ENCODE peak calls at places on chromosomes 13 and 19, in ten cellular contexts. N, F, Q, C, J, O, V, P, A and B are unnamed samples.

GRCh38 chr13:25771641-25772478 is 280.0 kb downstream of the SHISA2 start:
- DNase-seq in Q (no peak), O (no peak), C (no peak), J (no peak), V (no peak), P (no peak), A (no peak), F (no peak), N (no peak), B (no peak)

GRCh38 chr19:19642506-19643157 is 825 bp downstream of the GMIP start:
- DNase-seq in J (no peak), N (peak), A (peak), O (no peak), C (no peak), V (peak), F (no peak), P (no peak), Q (peak), B (no peak)

GRCh38 chr13:111494641-111495040 is 174.2 kb downstream of the TEX29 start:
- DNase-seq in F (no peak), C (peak), A (no peak), P (no peak), J (no peak), Q (no peak), V (no peak), N (no peak), O (no peak), B (no peak)

GRCh38 chr19:38650911-38651584 is 3.6 kb downstream of the ACTN4 start:
- DNase-seq in P (no peak), J (peak), Q (no peak), O (no peak), V (no peak), N (peak), C (no peak), A (no peak), F (no peak), B (no peak)

GRCh38 chr13:42970824-42971669 is 21.0 kb downstream of the EPSTI1 start:
- DNase-seq in N (peak), O (peak), Q (no peak), C (no peak), P (no peak), V (peak), F (no peak), J (peak), A (peak), B (peak)

GRCh38 chr13:111130111-111130508 is 15.0 kb downstream of the ARHGEF7 start:
- DNase-seq in A (no peak), V (no peak), F (no peak), N (no peak), J (no peak), Q (no peak), C (no peak), P (no peak), O (no peak), B (no peak)

GRCh38 chr13:94329277-94329676 is 150.2 kb downstream of the DCT start:
- DNase-seq in P (no peak), O (no peak), A (no peak), N (no peak), Q (no peak), V (no peak), F (no peak), C (no peak), J (peak), B (no peak)

GRCh38 chr13:65914707-65915106 is 1315.4 kb downstream of the PCDH9 start:
- DNase-seq in C (no peak), O (no peak), F (no peak), J (peak), V (no peak), A (no peak), Q (no peak), N (no peak), P (no peak), B (no peak)

GRCh38 chr19:41995959-41996797 is 2.1 kb upstream of the ATP1A3 start:
- DNase-seq in C (no peak), Q (no peak), F (no peak), A (no peak), N (no peak), J (no peak), P (no peak), O (no peak), V (peak), B (no peak)

GRCh38 chr13:48573213-48573612 is 40.3 kb upstream of the RCBTB2 start:
- DNase-seq in C (no peak), N (no peak), F (no peak), V (no peak), P (no peak), Q (no peak), A (no peak), O (no peak), J (no peak), B (no peak)

GRCh38 chr19:10068205-10068604 is 17.9 kb upstream of the SHFL start:
- DNase-seq in Q (no peak), F (no peak), O (no peak), V (no peak), J (no peak), P (no peak), N (no peak), C (no peak), A (no peak), B (no peak)

GRCh38 chr13:30567072-30567471 is 50.6 kb upstream of the USPL1 start:
- DNase-seq in N (no peak), F (no peak), A (no peak), Q (no peak), C (no peak), J (no peak), O (no peak), P (no peak), V (no peak), B (no peak)

GRCh38 chr19:54411033-54411432 is 4.2 kb upstream of the TTYH1 start:
- DNase-seq in V (no peak), F (no peak), J (no peak), C (no peak), N (no peak), A (no peak), P (no peak), Q (no peak), O (no peak), B (no peak)

GRCh38 chr13:79338343-79338742 is 67.7 kb downstream of the RBM26 start:
- DNase-seq in A (no peak), P (no peak), V (no peak), C (no peak), Q (no peak), O (no peak), N (no peak), F (no peak), J (peak), B (no peak)

GRCh38 chr13:77619655-77620054 is 77.8 kb upstream of the SLAIN1 start:
- DNase-seq in P (no peak), V (no peak), Q (no peak), N (no peak), J (no peak), F (no peak), C (no peak), O (no peak), A (no peak), B (no peak)

GRCh38 chr13:77616027-77616426 is 80.5 kb downstream of the SCEL start:
- DNase-seq in P (no peak), A (no peak), N (no peak), J (no peak), C (no peak), O (no peak), F (no peak), Q (no peak), V (no peak), B (no peak)

GRCh38 chr13:77623797-77624196 is 73.7 kb upstream of the SLAIN1 start:
- DNase-seq in V (no peak), N (no peak), P (no peak), F (no peak), C (no peak), O (no peak), A (no peak), J (no peak), Q (no peak), B (no peak)

DNA sequence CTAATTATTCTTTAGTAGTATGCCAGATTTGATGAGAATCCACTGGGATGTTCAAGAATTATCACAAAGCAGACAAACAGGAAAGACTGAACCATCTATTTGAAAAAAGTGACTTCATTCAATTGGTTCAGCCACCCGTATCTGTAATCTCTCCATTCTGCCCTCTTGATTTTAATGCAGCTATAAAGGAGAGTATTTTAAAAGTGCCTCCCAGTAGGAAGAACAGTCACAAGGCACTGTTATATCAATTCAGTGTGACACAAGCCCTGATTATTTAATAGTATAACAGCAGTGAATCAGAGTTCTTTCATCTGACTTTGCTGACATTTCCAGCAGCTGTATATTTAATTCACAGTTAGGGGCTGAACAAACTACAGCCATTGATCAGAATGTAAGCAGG is 77.3 kb upstream of the SLAIN1 start:
- DNase-seq in A (no peak), P (no peak), J (no peak), V (no peak), O (no peak), N (no peak), C (no peak), Q (no peak), F (no peak), B (no peak)
- TF ChIP-seq POLR2A in A (no peak), P (no peak), J (no peak), V (no peak), O (no peak), N (no peak), C (no peak), Q (no peak), F (no peak), B (no peak)

GRCh38 chr19:1249990-1250298 is 1.6 kb downstream of the MIDN start:
- DNase-seq in V (no peak), N (no peak), O (no peak), F (no peak), P (no peak), C (no peak), J (no peak), Q (no peak), A (no peak), B (no peak)

GRCh38 chr19:1247747-1248453 is 483 bp upstream of the MIDN start:
- DNase-seq in N (peak), V (peak), F (peak), J (peak), P (peak), O (no peak), Q (no peak), C (no peak), A (peak), B (peak)

GRCh38 chr19:1249298-1249989 is 1.1 kb downstream of the MIDN start:
- DNase-seq in V (peak), O (peak), A (peak), C (peak), J (peak), N (peak), P (peak), Q (peak), F (peak), B (peak)

GRCh38 chr19:1250374-1251232 is 2.2 kb downstream of the MIDN start:
- DNase-seq in F (peak), N (peak), P (peak), Q (no peak), C (no peak), O (no peak), J (peak), V (peak), A (peak), B (peak)

DNA sequence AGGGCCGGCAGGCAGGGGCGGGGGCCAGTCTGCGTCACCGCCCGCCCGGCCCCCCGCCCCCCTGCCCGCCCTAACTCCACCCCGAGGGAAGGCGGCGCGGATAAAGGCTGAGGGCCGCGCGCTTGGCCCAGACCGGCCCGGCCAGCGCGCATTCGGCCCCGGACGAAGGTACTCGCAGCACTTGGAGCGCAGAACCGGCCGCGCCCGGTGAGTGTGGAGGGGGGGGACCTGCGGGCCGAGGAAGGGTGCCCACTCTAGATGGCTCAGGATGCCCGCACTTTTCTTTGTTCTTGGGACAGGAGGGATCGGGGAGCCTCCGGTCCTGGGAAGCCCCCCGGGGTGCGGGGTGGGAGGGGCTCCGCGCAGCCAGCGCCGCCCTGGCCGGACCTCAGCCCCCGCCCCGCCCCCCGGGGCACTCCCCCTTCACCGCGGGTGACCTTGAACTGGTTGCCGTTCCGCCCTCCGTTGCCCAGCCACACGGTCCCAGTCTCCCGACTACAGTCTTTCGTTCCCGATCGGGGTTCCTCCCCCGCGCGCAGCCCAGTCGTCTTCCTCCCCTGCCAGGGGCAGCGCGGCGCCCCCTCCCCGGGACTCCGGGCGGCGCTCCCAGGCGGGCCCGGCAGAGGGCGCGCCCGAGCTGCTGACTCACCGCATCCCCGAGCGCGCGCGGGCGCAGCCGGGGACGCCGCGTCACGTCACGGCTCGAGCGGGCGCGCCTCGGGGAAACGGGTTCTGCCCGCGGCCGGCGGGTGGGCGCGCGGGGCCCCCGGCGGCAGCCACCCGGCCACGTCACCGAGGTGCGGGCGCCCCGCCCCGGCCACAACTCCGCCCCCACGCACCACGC is at the start of gene MIDN:
- DNase-seq in A (peak), N (peak), O (no peak), J (peak), C (peak), V (peak), Q (no peak), P (peak), F (peak), B (peak)
- TF ChIP-seq POLR2A in A (peak), N (peak), O (peak), J (peak), C (peak), V (peak), Q (peak), P (peak), F (peak), B (peak)

DNA sequence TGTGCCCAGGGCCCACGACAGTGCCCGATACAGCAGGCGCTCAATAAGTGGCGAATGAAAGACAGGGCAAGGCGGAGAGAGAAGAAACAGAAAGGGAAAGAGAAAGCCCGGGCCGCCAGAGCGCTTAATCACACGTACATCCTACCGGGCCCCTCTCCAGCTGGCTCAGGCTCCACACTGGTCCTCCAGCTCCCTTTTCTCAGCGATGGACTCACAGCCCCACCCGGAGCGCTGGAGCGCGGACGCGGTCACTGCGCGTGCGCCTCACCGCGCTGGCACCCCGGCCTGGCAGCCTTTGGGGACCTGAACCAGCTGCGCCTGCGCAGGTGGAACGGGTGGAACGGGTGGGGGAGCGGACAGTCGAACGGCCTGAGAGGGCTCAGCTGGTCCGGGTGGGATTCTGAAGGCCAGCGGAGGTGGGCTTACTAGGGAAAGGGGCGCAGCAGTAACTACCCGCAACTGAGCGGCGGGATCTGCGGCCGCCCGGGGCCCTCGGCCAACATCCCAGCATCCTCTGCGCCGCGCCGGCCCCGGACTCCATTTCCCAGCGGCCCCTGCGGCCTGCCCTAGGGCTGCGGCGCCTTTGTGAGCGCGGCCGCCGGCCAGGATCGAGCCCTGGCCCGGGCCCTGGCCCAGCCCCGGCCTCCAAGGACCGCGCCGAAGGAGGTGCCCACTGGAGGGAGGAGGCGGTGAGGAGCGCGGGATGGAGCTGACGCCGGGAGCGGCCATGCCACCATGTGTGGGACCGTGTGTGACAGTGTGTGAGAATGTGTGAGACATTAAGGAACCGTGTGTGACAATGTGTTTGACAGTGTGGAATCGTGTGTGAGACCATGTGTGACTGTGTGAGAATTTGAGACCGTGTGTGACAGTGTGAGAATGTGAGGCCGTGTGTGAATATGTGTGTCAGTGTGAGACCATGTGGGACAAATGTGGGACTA is at the start of gene ZNF583:
- DNase-seq in Q (peak), J (peak), A (peak), V (peak), O (no peak), P (peak), N (peak), F (peak), C (peak), B (peak)
- TF ChIP-seq POLR2A in Q (peak), J (peak), A (no peak), V (peak), O (no peak), P (peak), N (peak), F (peak), C (no peak), B (peak)

GRCh38 chr13:91357613-91358383 is 10.3 kb downstream of the MIR17HG start:
- DNase-seq in V (peak), O (no peak), Q (no peak), F (no peak), J (no peak), P (no peak), N (no peak), C (no peak), A (no peak), B (no peak)

GRCh38 chr13:91356919-91357612 is 9.6 kb downstream of the MIR17HG start:
- DNase-seq in F (no peak), A (no peak), O (no peak), J (no peak), V (peak), N (no peak), C (no peak), P (no peak), Q (no peak), B (no peak)

GRCh38 chr13:91353494-91353893 is 6.0 kb downstream of the MIR17HG start:
- DNase-seq in Q (no peak), J (no peak), N (no peak), P (no peak), C (no peak), F (no peak), A (no peak), O (no peak), V (no peak), B (no peak)

GRCh38 chr13:91355826-91356710 is 8.6 kb downstream of the MIR17HG start:
- DNase-seq in J (no peak), F (no peak), V (no peak), O (no peak), P (no peak), N (no peak), Q (no peak), A (no peak), C (no peak), B (no peak)

DNA sequence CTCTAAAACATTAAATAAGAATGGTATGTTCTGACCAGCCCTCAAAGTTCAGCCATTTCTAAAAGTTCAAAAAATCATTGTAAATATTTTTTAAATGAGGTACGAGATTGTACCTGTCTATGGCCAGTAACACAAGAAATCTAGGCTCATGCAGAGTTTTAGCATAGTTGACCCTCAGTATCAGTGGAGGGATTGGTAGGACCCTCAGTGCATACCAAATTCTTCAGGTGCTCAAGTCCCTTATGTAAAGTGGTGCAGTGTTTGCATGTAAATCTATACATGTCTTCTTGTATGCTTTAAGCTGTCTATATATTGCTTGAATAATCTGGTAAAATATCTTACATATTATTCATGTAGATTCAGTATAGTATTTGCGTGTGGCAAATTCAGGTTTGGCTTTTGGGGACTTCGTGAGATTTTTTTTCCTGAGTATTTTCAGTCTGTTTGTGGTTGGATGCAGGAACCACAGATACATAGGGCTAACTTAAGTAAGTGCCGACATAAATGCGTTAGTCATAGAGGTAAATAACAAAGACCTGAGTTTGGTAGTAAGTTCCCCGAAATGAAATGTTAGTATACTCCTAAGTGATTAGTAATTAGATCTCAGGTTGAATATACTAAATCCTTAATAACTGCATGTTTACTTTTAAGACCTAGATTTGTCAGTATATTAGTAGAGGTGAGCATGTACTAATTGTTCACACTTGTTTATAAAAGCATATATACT is 7.8 kb downstream of the MIR17HG start:
- DNase-seq in Q (no peak), O (no peak), P (no peak), N (no peak), C (no peak), A (no peak), V (no peak), J (no peak), F (no peak), B (no peak)
- TF ChIP-seq POLR2A in Q (peak), O (no peak), P (no peak), N (no peak), C (no peak), A (no peak), V (no peak), J (no peak), F (no peak), B (no peak)